ENCODE peak calls at places on chromosomes 3 and 15, in five cellular contexts. N is endothelial cell of umbilical vein, I is neural progenitor cell, E is PC-3, A is HCT116. P is an unnamed sample. For H3K27me3, the result is how much of the 10 kb centered on the place peaks cover.

GRCh38 chr3:177340243-177340830 is 143.1 kb upstream of the TBL1XR1 start:
- DNase-seq in N (no peak), I (no peak), E (peak), A (no peak), P (no peak)

GRCh38 chr15:43513550-43513949 is 3.9 kb upstream of the MAP1A start:
- DNase-seq in N (no peak), I (no peak), E (peak), A (no peak), P (no peak)

GRCh38 chr15:52788099-52788986 is 1.8 kb downstream of the ONECUT1 start:
- DNase-seq in N (no peak), I (peak), E (no peak), A (no peak), P (no peak)

GRCh38 chr3:197790033-197790432 is 1.0 kb upstream of the LRCH3 start:
- DNase-seq in N (no peak), I (no peak), E (no peak), A (no peak), P (no peak)

GRCh38 chr3:197027151-197027895 is 2.3 kb downstream of the MELTF start:
- DNase-seq in N (no peak), I (no peak), E (peak), A (no peak), P (no peak)

GRCh38 chr3:110929811-110930210 is 141.8 kb upstream of the NECTIN3 start:
- DNase-seq in N (no peak), I (no peak), E (no peak), A (no peak), P (no peak)

GRCh38 chr3:99627062-99627826 is 11.2 kb upstream of the COL8A1 start:
- DNase-seq in N (peak), I (no peak), E (peak), A (no peak), P (no peak)

GRCh38 chr15:99407716-99408115 is 156.4 kb downstream of the LRRC28 start:
- DNase-seq in N (no peak), I (no peak), E (no peak), A (no peak), P (no peak)

GRCh38 chr3:111676177-111677021 is 81.3 kb upstream of the ZBED2 start:
- DNase-seq in N (peak), I (no peak), E (peak), A (no peak), P (no peak)

GRCh38 chr3:156180077-156180476 is 59.7 kb downstream of the KCNAB1 start:
- DNase-seq in N (peak), I (no peak), E (peak), A (no peak), P (no peak)

GRCh38 chr3:16917256-16917935 is 32.6 kb downstream of the PLCL2 start:
- DNase-seq in N (peak), I (no peak), E (peak), A (no peak), P (no peak)

GRCh38 chr3:155078959-155079794 is 942 bp upstream of the MME start:
- DNase-seq in N (peak), I (peak), E (no peak), A (no peak), P (no peak)

GRCh38 chr3:174618368-174618767 is 240.8 kb upstream of the NAALADL2 start:
- DNase-seq in N (no peak), I (no peak), E (no peak), A (no peak), P (no peak)

GRCh38 chr3:23113455-23114171 is 89.5 kb upstream of the UBE2E2 start:
- DNase-seq in N (no peak), I (no peak), E (peak), A (no peak), P (no peak)

GRCh38 chr15:31156226-31156625 is 54.7 kb upstream of the TRPM1 start:
- DNase-seq in N (no peak), I (no peak), E (no peak), A (no peak), P (no peak)

GRCh38 chr15:31158858-31159569 is 57.5 kb upstream of the TRPM1 start:
- DNase-seq in N (no peak), I (no peak), E (no peak), A (no peak), P (no peak)

GRCh38 chr15:31159837-31160236 is 58.3 kb upstream of the TRPM1 start:
- DNase-seq in N (no peak), I (no peak), E (no peak), A (no peak), P (no peak)

GRCh38 chr15:31156808-31157207 is 55.3 kb upstream of the TRPM1 start:
- DNase-seq in N (no peak), I (no peak), E (no peak), A (no peak), P (no peak)

DNA sequence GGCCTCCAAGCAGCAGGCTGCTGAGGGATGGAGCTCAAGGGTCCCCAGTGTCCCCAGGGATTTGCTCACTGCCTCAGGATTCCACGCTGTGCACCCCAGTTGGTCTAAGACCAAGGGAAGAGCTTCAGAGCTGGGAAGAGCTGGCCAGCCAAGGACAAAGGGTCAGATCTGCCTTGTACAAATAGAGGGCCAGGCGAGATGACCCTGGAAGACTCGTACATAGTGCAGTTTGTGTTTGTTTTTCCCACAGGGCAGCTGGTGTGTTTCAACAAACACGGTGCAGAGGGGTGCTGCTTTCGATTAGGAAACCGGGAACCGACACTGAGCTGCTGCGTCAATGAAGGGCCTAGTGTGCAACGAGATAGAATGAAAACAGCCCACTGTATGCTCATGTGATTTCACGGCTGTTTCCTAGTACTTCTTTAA is 56.1 kb upstream of the TRPM1 start:
- DNase-seq in N (no peak), I (no peak), E (no peak), A (no peak), P (no peak)
- H3K9ac ChIP-seq in N (no peak), I (no peak), E (no peak), A (no peak), P (no peak)

DNA sequence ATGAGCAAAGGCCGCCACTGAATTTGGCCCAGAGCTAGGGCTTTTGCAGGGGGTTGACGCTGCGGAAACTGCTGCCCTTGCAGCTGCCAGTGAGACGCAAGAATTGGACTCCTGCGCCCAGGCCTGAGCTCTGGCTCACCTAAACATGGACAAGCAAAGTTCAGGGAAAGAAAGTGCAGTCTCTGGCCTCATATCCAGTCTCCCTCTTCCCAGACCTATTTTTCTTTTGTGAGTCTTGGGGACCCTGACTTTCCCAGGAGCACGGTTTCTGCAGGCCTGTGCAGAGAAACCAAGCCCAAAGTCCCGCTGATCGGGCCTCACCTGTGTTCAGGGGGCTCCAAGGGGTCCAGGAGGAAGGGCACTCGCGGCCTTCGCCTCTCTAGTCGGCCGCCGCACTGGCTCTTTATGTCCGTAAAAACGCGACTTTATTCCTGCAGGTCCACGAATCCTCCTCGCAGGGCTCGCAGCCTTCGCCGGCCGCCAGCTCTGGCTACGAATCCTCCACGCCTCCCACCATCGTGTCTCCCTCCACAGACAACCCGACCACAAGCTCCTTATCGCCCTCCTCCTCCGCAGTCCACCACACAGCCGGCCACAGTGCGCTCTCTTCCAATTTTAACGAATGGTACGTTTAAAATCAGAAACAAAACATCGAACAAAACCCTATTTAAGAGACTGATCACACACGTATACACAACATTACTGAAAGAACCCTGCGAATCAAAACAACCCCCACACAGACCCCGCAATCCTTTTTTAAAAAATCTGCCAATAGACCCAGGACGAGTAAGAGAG is 3.9 kb downstream of the ZIC1 start:
- DNase-seq in N (no peak), I (peak), E (no peak), A (no peak), P (no peak)
- H3K27me3 ChIP-seq in N (half or more), I (half or more), E (half or more), A (under half), P (half or more)

DNA sequence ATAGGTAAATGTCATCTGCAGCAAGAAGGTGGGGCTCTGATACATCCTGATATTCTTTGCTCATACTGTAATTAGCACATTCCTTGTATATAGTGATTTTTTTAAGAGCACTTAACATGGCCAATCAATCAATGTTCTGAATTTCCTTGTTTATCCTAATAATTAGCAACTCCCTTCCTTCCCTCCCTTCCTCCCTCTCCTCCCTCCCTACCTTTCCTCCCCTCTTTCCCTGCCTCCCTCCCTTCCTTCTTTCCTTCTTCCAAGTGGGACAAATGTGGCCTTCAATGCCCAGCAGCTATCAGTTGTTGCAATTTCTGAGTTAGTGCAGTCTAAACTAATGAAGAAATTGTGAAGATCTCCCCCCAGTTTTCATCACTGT is 85.9 kb upstream of the LIMD1 start:
- DNase-seq in N (no peak), I (no peak), E (no peak), A (no peak), P (no peak)
- H3K9ac ChIP-seq in N (no peak), I (no peak), E (peak), A (no peak), P (no peak)

GRCh38 chr3:54572197-54572895 is 355.5 kb downstream of the LRTM1 start:
- DNase-seq in N (no peak), I (no peak), E (no peak), A (no peak), P (no peak)
- H3K27me3 ChIP-seq in N (under half), I (under half), E (under half), A (under half), P (under half)

GRCh38 chr15:83118968-83119367 is 11.5 kb downstream of the TM6SF1 start:
- DNase-seq in N (no peak), I (no peak), E (no peak), A (no peak), P (no peak)
- H3K9ac ChIP-seq in N (no peak), I (no peak), E (no peak), A (no peak), P (no peak)

GRCh38 chr15:56456229-56456628 is 8.7 kb downstream of the MNS1 start:
- DNase-seq in N (no peak), I (no peak), E (no peak), A (no peak), P (no peak)
- H3K27me3 ChIP-seq in N (under half), I (under half), E (under half), A (under half), P (under half)

GRCh38 chr3:50167069-50167781 is 12.1 kb downstream of the SEMA3F start:
- DNase-seq in N (peak), I (peak), E (peak), A (no peak), P (no peak)
- H3K9ac ChIP-seq in N (peak), I (no peak), E (peak), A (no peak), P (no peak)

GRCh38 chr15:74336061-74337005 is 31.1 kb downstream of the CYP11A1 start:
- DNase-seq in N (no peak), I (no peak), E (peak), A (no peak), P (no peak)
- H3K27me3 ChIP-seq in N (under half), I (under half), E (under half), A (under half), P (under half)

GRCh38 chr3:11238057-11238456 is 34.1 kb upstream of the ATG7 start:
- DNase-seq in N (peak), I (no peak), E (peak), A (peak), P (no peak)
- H3K9ac ChIP-seq in N (peak), I (no peak), E (peak), A (peak), P (no peak)